ENCODE peak calls at places on chromosomes 3 and 15, in seven cellular contexts. O, Z, K, C, R, U and X are unnamed samples.

GRCh38 chr3:164498917-164499316 is 579.4 kb downstream of the SI start:
- DNase-seq in O (no peak), Z (no peak), K (no peak), C (no peak), R (no peak), U (no peak), X (no peak)

GRCh38 chr3:12663311-12663935 is 494 bp downstream of the RAF1 start:
- DNase-seq in O (no peak), Z (no peak), K (no peak), C (no peak), R (no peak), U (peak), X (no peak)

GRCh38 chr15:40511472-40512133 is 40.8 kb downstream of the CHST14 start:
- DNase-seq in O (peak), Z (no peak), K (no peak), C (peak), R (peak), U (peak), X (no peak)

GRCh38 chr15:96345560-96346389 is 15.3 kb downstream of the NR2F2 start:
- DNase-seq in O (peak), Z (peak), K (no peak), C (peak), R (peak), U (no peak), X (peak)

GRCh38 chr15:85556618-85556895 is 176.2 kb downstream of the AKAP13 start:
- DNase-seq in O (no peak), Z (no peak), K (no peak), C (no peak), R (no peak), U (peak), X (no peak)

GRCh38 chr15:51809457-51809856 is 20.0 kb upstream of the TMOD3 start:
- DNase-seq in O (no peak), Z (no peak), K (no peak), C (no peak), R (no peak), U (no peak), X (no peak)

GRCh38 chr3:90011596-90011995 is 904.2 kb downstream of the EPHA3 start:
- DNase-seq in O (no peak), Z (no peak), K (no peak), C (no peak), R (no peak), U (no peak), X (no peak)

GRCh38 chr3:42662813-42663535 is 9.5 kb downstream of the ZBTB47 start:
- DNase-seq in O (no peak), Z (no peak), K (no peak), C (no peak), R (no peak), U (no peak), X (no peak)

GRCh38 chr3:134618986-134619615 is 31.7 kb downstream of the KY start:
- DNase-seq in O (no peak), Z (no peak), K (no peak), C (no peak), R (peak), U (no peak), X (peak)

GRCh38 chr3:46559030-46559704 is 6.9 kb downstream of the LRRC2 start:
- DNase-seq in O (no peak), Z (peak), K (no peak), C (no peak), R (no peak), U (no peak), X (no peak)

GRCh38 chr15:58221591-58222241 is 83.5 kb downstream of the AQP9 start:
- DNase-seq in O (peak), Z (peak), K (no peak), C (peak), R (peak), U (no peak), X (peak)

GRCh38 chr3:178295257-178295912 is 240.9 kb upstream of the KCNMB2 start:
- DNase-seq in O (no peak), Z (peak), K (no peak), C (no peak), R (no peak), U (no peak), X (no peak)

GRCh38 chr15:36632196-36632595 is 52.8 kb downstream of the CDIN1 start:
- DNase-seq in O (peak), Z (peak), K (no peak), C (peak), R (no peak), U (no peak), X (no peak)

GRCh38 chr15:61099030-61099800 is 129.9 kb downstream of the RORA start:
- DNase-seq in O (no peak), Z (peak), K (no peak), C (no peak), R (no peak), U (no peak), X (no peak)

GRCh38 chr3:183220828-183221227 is 32.2 kb upstream of the B3GNT5 start:
- DNase-seq in O (no peak), Z (no peak), K (no peak), C (no peak), R (no peak), U (no peak), X (no peak)

GRCh38 chr15:67080118-67080899 is 14.9 kb downstream of the SMAD3 start:
- DNase-seq in O (no peak), Z (peak), K (no peak), C (peak), R (no peak), U (peak), X (no peak)

GRCh38 chr3:126028096-126028495 is 55.8 kb downstream of the SLC41A3 start:
- DNase-seq in O (no peak), Z (no peak), K (no peak), C (no peak), R (peak), U (no peak), X (peak)

GRCh38 chr3:24952388-24952787 is 457.7 kb upstream of the THRB start:
- DNase-seq in O (peak), Z (no peak), K (peak), C (no peak), R (peak), U (no peak), X (peak)

GRCh38 chr15:96146711-96147110 is 183.8 kb upstream of the NR2F2 start:
- DNase-seq in O (no peak), Z (peak), K (no peak), C (no peak), R (no peak), U (no peak), X (no peak)

GRCh38 chr3:158725348-158725966 is 6.8 kb downstream of the RARRES1 start:
- DNase-seq in O (no peak), Z (peak), K (no peak), C (peak), R (no peak), U (no peak), X (no peak)

GRCh38 chr15:70118599-70118998 is 20.9 kb upstream of the TLE3 start:
- DNase-seq in O (no peak), Z (no peak), K (no peak), C (no peak), R (no peak), U (no peak), X (no peak)

GRCh38 chr3:184874709-184875644 is 63.0 kb downstream of the VPS8 start:
- DNase-seq in O (peak), Z (peak), K (peak), C (peak), R (no peak), U (peak), X (no peak)

GRCh38 chr15:93986400-93986984 is 244.9 kb upstream of the MCTP2 start:
- DNase-seq in O (no peak), Z (no peak), K (no peak), C (no peak), R (no peak), U (no peak), X (no peak)

GRCh38 chr3:152818027-152818426 is 16.9 kb upstream of the P2RY1 start:
- DNase-seq in O (no peak), Z (no peak), K (no peak), C (no peak), R (no peak), U (no peak), X (no peak)

GRCh38 chr15:64288577-64288976 is 67.4 kb downstream of the CSNK1G1 start:
- DNase-seq in O (no peak), Z (peak), K (no peak), C (peak), R (no peak), U (no peak), X (no peak)

GRCh38 chr3:102673271-102674115 is 238.7 kb downstream of the ZPLD1 start:
- DNase-seq in O (peak), Z (peak), K (peak), C (peak), R (peak), U (peak), X (peak)

GRCh38 chr3:52216585-52217408 is 8.6 kb downstream of the TLR9 start:
- DNase-seq in O (peak), Z (peak), K (no peak), C (peak), R (peak), U (no peak), X (no peak)

GRCh38 chr3:126714296-126714900 is 10.4 kb downstream of the CHCHD6 start:
- DNase-seq in O (no peak), Z (no peak), K (no peak), C (no peak), R (no peak), U (no peak), X (no peak)

GRCh38 chr15:67832031-67832551 is 6.8 kb downstream of the SKOR1 start:
- DNase-seq in O (peak), Z (peak), K (no peak), C (no peak), R (peak), U (peak), X (peak)

GRCh38 chr3:194730369-194730768 is 44.7 kb downstream of the FAM43A start:
- DNase-seq in O (peak), Z (no peak), K (no peak), C (no peak), R (no peak), U (peak), X (no peak)

GRCh38 chr3:105752791-105753415 is 115.9 kb downstream of the CBLB start:
- DNase-seq in O (peak), Z (no peak), K (no peak), C (peak), R (no peak), U (no peak), X (no peak)

GRCh38 chr3:126494831-126495230 is 19.1 kb upstream of the ZXDC start:
- DNase-seq in O (no peak), Z (no peak), K (no peak), C (no peak), R (no peak), U (no peak), X (no peak)

GRCh38 chr3:56775356-56775914 is 26.3 kb downstream of the ARHGEF3 start:
- DNase-seq in O (no peak), Z (no peak), K (no peak), C (no peak), R (no peak), U (no peak), X (no peak)
- H3K4ac ChIP-seq in O (no peak), Z (no peak), K (no peak), C (no peak), R (no peak), U (no peak), X (no peak)

DNA sequence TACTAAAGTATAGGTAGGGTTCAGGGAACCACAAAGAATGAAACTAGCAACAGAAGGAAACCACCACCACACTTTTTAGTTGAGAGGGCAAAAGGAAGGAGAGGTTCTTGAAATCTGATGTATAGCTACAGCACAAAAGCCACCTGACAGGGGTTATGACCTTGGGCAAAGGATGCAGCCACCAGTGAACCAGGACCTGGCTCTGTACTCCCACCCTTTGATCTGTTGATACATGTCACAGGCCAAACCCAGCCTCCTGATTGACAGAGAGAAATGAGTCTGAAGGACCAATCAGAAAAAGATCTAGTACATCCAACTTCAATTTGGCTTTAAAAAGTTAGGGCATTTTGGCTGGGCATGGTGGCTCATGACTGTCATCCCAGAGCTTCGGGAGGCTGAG is 20.0 kb upstream of the BLM start:
- DNase-seq in O (no peak), Z (no peak), K (no peak), C (no peak), R (no peak), U (no peak), X (no peak)
- H3K4ac ChIP-seq in O (no peak), Z (no peak), K (no peak), C (no peak), R (no peak), U (no peak), X (no peak)

GRCh38 chr3:44647771-44648170 is 761 bp upstream of the ZNF35 start:
- DNase-seq in O (no peak), Z (no peak), K (no peak), C (no peak), R (no peak), U (no peak), X (no peak)

GRCh38 chr3:44648564-44649229 is at the start of gene ZNF35:
- DNase-seq in O (peak), Z (peak), K (peak), C (peak), R (peak), U (no peak), X (peak)

GRCh38 chr3:44649709-44650108 is 1.2 kb downstream of the ZNF35 start:
- DNase-seq in O (no peak), Z (no peak), K (no peak), C (no peak), R (no peak), U (no peak), X (no peak)
- H3K4ac ChIP-seq in O (no peak), Z (no peak), K (no peak), C (no peak), R (no peak), U (no peak), X (no peak)

DNA sequence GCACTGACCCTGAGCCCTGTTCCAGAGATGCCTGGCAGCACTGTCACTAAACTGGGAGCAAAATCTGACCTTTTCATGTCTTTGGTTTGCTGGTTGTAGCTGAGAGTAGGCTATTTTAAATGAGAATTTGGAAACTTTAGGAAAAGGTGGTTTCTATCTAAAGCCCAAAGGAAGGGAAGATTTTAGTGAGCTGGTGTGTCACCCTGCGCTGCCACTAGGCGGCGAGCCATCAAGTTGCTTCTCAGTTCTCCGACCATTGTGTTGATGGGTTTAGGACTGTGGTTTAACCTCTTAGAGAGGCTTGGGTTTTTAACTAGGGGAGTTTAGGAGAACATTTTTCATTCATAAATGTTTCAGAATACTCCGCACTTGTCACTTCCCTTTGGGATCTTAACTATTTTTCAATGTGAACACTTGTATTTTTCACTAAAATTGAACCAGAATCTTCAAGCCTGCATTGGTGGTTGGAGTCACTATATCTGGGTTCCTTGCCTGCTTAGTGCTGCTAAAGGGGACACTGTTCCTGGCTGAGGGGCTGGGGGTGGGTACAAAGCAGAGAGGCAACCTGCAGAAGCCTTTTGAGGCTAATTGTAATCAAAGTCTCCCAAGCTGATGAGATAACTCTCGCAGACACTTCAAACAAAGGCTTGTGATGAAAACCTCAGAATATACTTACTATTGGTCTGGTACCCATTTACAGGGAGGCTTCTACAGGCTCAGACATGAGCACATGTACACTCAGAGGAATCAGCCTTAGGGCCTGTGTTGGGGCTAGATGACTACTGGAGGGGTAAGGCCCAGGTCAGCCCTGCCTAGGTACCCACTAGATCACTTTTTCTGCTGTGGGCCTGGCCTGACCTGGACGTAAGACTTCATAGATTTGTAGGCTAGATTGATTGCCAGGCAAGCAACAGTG is 16.8 kb downstream of the EXOSC7 start:
- DNase-seq in O (peak), Z (no peak), K (no peak), C (peak), R (peak), U (peak), X (peak)
- H3K4ac ChIP-seq in O (no peak), Z (peak), K (no peak), C (no peak), R (no peak), U (no peak), X (no peak)

DNA sequence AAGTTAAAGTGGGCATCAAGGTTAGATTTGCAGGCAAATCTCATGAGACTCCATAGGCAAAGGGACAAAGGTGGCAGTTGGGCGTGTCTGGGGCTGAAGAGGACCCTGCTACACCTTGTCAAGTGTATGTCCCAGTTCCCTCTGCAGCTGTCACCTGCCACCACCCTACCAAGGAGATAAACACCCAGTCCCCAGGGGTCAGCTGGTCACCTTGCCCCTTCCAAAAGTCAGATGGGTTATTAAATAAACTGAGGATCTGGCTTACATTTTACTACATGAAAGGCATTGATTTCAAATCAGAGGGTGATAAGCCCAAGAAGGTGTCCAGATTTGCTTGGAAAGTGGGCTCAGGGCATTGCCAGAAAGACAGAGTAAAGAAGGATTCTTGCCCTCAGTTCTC is 248.1 kb upstream of the TRIM42 start:
- DNase-seq in O (no peak), Z (no peak), K (no peak), C (no peak), R (no peak), U (no peak), X (no peak)
- H3K4ac ChIP-seq in O (no peak), Z (no peak), K (no peak), C (no peak), R (no peak), U (no peak), X (no peak)

GRCh38 chr3:76624128-76624527 is 415.8 kb upstream of the ROBO2 start:
- DNase-seq in O (no peak), Z (no peak), K (no peak), C (no peak), R (no peak), U (no peak), X (no peak)
- H3K4ac ChIP-seq in O (no peak), Z (no peak), K (no peak), C (no peak), R (no peak), U (no peak), X (no peak)

GRCh38 chr3:106837616-106838015 is 539.6 kb upstream of the CCDC54 start:
- DNase-seq in O (no peak), Z (no peak), K (no peak), C (no peak), R (no peak), U (no peak), X (no peak)
- H3K4ac ChIP-seq in O (no peak), Z (no peak), K (no peak), C (no peak), R (no peak), U (no peak), X (peak)

GRCh38 chr3:41050149-41050548 is 149.2 kb upstream of the CTNNB1 start:
- DNase-seq in O (no peak), Z (no peak), K (no peak), C (no peak), R (no peak), U (no peak), X (no peak)

GRCh38 chr3:41053220-41053619 is 146.1 kb upstream of the CTNNB1 start:
- DNase-seq in O (no peak), Z (no peak), K (no peak), C (no peak), R (no peak), U (no peak), X (no peak)
- H3K4ac ChIP-seq in O (no peak), Z (no peak), K (no peak), C (no peak), R (no peak), U (no peak), X (no peak)

GRCh38 chr15:80105193-80105984 is 45.9 kb downstream of the ZFAND6 start:
- DNase-seq in O (no peak), Z (peak), K (no peak), C (peak), R (no peak), U (no peak), X (no peak)
- H3K4ac ChIP-seq in O (no peak), Z (peak), K (no peak), C (no peak), R (no peak), U (no peak), X (no peak)